ENCODE peak calls at places on chromosome 14, in five cellular contexts. M, Z, F, S and P are unnamed samples.

GRCh38 chr14:49892301-49892635 is 614 bp upstream of the ARF6 start:
- DNase-seq in Z (peak; percentile 82), F (no peak), M (peak; percentile 91), S (peak; percentile 60), P (peak; percentile 80)

GRCh38 chr14:86296173-86296572 is 766.2 kb downstream of the FLRT2 start:
- DNase-seq in F (no peak), S (no peak), M (no peak), Z (peak; percentile 80), P (no peak)

GRCh38 chr14:80570930-80571298 is 359.6 kb upstream of the DIO2 start:
- DNase-seq in F (no peak), M (no peak), S (no peak), Z (no peak), P (no peak)

GRCh38 chr14:78091361-78091760 is 78.8 kb upstream of the NRXN3 start:
- DNase-seq in M (no peak), S (no peak), Z (no peak), F (no peak), P (no peak)

GRCh38 chr14:77302926-77303325 is 17.8 kb downstream of the POMT2 start:
- DNase-seq in F (peak; percentile 25), M (peak; percentile 87), Z (peak; percentile 77), S (no peak), P (peak; percentile 90)

GRCh38 chr14:77409131-77409533 is 14.2 kb downstream of the NOXRED1 start:
- DNase-seq in Z (no peak), S (no peak), F (no peak), M (peak; percentile 64), P (peak; percentile 41)

GRCh38 chr14:39229222-39229543 is 4.5 kb upstream of the MIA2 start:
- DNase-seq in F (no peak), M (no peak), S (no peak), Z (peak; percentile 7), P (no peak)

GRCh38 chr14:70448633-70449032 is 3.3 kb upstream of the ADAM21 start:
- DNase-seq in Z (peak; percentile 62), S (no peak), F (no peak), M (peak; percentile 48), P (peak; percentile 88)

GRCh38 chr14:58805057-58805456 is 167.3 kb downstream of the DACT1 start:
- DNase-seq in S (no peak), M (no peak), F (no peak), Z (peak; percentile 4), P (no peak)

GRCh38 chr14:90426031-90426540 is 29.3 kb downstream of the CALM1 start:
- DNase-seq in M (no peak), F (no peak), Z (no peak), S (no peak), P (no peak)

GRCh38 chr14:39376671-39377403 is 55.4 kb downstream of the FBXO33 start:
- DNase-seq in M (peak; percentile 48), F (no peak), Z (peak; percentile 40), S (no peak), P (peak; percentile 48)

GRCh38 chr14:94051115-94051514 is 25.0 kb downstream of the OTUB2 start:
- DNase-seq in M (peak; percentile 41), F (no peak), Z (peak; percentile 42), S (no peak), P (no peak)

GRCh38 chr14:68622856-68623255 is 170.0 kb downstream of the ZFP36L1 start:
- DNase-seq in F (no peak), S (peak; percentile 30), M (no peak), Z (no peak), P (no peak)
- H3K27ac ChIP-seq in F (no peak overlapping the region), S (no peak overlapping the region), M (peak overlapping the region; percentile 40), Z (no peak overlapping the region), P (no peak overlapping the region)

DNA sequence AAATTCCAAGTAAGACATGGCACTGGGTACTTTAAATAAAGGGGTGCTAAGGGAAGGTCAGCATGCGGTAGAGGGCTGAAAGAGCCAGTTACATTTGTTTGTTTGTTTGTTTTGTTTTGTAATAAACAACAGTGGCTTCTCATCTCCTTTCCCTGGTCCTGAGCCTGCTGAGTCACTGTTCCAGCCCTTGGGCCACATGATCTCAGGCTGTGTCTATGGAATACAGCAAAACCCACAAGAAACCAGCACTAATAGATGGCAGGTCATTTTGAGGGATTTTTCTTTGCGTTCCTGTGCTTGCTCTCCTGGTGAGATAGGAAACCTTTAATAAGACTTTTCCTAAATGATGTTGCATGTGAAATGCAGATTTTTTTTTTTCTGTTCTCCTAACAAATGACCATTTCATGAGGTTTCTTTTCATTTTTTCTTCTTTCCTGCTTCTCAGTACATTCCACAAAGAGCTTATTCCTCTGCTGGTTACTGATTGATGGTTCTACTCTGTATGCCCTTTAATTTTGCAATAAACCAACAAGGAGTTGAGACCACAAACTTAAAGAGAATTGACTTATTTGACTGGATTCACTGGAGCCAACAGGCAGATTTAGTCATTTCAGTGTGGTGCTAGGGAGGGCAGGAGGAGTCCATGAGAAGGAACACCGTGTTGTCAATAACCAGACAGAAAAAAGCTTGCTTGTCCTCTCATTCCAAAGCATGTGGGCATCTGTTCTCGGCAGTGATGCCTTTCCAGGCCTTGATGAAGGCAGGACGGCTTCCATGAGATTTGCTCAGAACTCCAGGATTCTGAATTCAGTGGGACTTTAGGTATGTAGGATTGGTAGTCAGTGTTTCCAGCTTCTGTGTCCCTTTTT is 459.2 kb downstream of the RAD51B start:
- DNase-seq in F (peak; percentile 12), S (no peak), M (peak; percentile 79), Z (peak; percentile 64), P (peak; percentile 90)
- TF ChIP-seq SMC3 in F (no peak), S (no peak), M (no peak), Z (no peak), P (no peak)

DNA sequence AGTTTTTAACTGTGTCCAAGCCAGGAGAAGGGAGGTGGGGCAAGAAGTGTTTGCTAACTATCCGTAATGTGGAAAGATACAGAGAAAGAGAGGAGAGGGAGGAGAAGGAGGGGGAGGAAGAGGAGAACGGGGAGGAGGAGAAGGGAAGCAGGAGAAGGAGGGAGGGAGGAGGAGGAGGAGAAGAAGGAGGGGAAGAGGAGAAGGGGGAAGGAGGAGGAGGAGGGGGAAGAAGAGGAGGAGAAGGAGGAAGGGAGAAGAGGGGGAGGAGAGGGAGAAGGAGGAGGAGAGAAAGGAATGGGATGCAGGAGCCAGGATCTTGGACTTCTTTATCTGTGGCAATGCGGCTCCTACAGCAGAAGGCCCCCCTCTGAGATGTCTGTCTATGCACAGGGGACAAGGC is 510.3 kb upstream of the CCDC196 start:
- DNase-seq in M (no peak), F (no peak), S (no peak), Z (no peak), P (no peak)
- TF ChIP-seq CEBPB in M (no peak), F (no peak), S (no peak), Z (no peak), P (no peak)

GRCh38 chr14:72717220-72717619 is 176.7 kb downstream of the DPF3 start:
- DNase-seq in Z (no peak), F (no peak), S (no peak), M (no peak), P (no peak)
- H3K27ac ChIP-seq in Z (no peak overlapping the region), F (no peak overlapping the region), S (no peak overlapping the region), M (no peak overlapping the region), P (no peak overlapping the region)

DNA sequence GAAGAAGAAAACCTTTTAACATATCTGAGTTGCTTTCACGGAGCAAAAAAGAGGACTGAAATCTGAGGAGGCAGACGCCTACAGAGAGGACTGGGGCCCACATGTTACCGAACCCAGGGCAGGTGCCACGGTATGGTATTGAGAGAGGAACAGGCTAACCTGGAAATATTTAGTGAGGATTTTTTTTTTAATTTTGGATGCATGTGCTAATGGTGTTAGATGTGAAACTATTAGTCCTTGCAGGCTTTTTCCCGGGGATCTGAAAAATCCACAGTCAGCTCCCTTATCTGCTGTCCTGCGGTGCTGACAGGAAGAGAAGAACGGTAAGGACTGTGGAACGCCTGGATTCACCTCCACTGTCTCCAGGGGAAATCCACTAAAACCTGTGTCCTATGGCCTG is 819.7 kb downstream of the TMEM121 start:
- DNase-seq in F (no peak), S (no peak), Z (no peak), M (no peak), P (no peak)
- TF ChIP-seq SMC3 in F (no peak), S (no peak), Z (no peak), M (no peak), P (no peak)

DNA sequence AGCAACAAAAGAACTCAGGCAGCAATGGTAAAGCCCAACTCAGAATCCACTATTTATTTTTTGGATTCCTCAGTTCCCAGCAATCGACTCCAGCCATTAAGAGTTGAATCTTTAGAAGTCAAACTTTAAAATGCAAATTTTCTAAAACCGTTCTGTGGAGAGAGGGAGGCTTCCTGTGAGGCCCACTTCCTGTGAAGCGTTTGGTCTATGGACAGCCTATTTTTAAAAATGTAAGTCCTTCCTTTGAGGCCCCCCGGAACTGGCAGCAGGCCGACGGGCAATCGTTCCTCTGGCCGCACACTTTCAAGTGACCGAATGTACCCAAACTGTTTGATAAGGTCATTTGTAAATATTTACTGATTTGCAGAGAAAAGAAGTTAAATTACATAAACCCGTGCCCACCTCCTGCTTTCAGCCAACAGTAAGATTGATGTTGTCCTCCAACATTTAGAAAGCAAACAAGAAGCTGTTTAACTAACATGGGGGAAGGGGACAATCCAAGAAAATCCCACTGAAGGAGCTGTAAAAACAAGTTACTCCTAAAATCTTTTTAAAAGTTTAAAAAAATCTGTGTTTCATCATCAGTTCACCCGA is 65.6 kb downstream of the FOXN3 start:
- DNase-seq in Z (peak; percentile 42), F (no peak), S (peak; percentile 54), M (peak; percentile 29), P (peak; percentile 98)
- TF ChIP-seq CEBPB in Z (no peak), F (no peak), S (no peak), M (no peak), P (peak; percentile 33)

DNA sequence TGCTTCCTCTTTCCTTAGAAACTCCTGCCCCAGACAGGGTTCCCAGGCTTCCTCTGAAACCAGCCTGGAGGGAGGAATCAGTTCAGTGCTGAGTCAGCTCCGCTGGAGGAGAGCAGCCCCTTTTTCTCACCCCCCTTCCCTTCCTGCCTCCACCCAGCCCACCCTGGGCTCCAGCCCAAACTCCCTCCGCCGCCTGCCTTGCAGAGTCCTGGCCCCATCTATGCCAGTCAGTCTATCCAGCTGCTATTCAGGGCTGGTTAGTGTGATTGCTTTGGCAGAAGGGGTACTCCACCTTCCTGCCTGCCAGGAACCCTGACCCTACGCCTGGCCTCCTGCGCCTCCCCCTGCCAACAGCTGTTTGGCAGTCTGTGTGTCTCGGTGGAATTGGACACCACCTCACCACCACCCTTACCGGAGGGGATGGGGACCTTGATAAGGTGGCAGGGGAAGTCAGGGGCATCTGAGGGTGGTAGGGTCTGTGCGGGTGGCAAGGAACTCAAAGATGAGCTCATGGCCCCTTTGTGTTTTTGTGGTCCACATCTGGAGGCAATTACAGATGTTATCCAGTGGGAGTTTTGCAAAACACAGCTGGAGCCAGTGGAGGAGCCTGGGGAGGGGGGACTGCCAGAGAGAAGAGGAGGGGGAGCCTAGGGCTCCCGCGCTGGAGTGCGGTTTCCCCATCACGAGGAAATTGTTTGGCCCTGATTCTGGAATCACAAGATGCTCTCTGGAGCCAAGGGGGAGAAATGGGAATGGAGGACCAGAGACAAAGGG is 12.2 kb downstream of the MMP14 start:
- DNase-seq in M (no peak), F (no peak), Z (peak; percentile 92), S (no peak), P (no peak)
- H3K27ac ChIP-seq in M (peak overlapping the region; percentile 36), F (no peak overlapping the region), Z (peak overlapping the region; percentile 96), S (no peak overlapping the region), P (no peak overlapping the region)

DNA sequence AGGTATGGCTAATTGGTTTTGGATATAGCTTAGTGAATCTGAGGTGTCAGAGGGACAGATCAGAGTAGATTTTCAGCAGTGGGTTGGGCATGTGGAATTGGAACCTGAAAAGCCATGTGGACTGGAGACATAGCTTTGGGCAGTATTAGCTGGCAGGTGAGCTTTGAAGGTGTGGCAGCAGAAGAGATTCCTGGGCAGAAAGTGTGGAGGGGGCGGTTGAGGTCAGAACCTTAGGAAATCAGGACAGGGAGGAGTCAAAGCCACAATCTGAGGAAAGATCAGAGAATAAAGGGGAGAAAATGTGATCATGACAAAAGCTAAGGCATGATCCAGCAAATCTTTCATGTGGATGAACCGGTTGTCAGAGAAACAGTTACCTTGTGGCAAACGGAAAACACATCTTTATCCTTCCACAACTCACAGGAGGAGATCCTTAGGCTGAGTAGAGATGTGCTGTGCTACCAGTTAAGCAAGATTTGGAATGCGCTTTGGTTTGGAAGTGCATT is 56.3 kb downstream of the PTGER2 start:
- DNase-seq in S (no peak), M (no peak), Z (no peak), F (no peak), P (no peak)
- TF ChIP-seq SMC3 in S (no peak), M (no peak), Z (no peak), F (no peak), P (no peak)